ENCODE peak calls at places on chromosomes 13 and 19, in eight cellular contexts. E, T, L, I, B, R, Z and C are unnamed samples.

GRCh38 chr13:35472308-35473008 is 4.0 kb downstream of the MAB21L1 start:
- DNase-seq in B (no peak), R (peak; percentile 45), I (no peak), E (no peak), T (peak; percentile 30), Z (no peak), L (peak; percentile 28), C (peak; percentile 51)

GRCh38 chr19:49984491-49984890 is 23.5 kb upstream of the SIGLEC11 start:
- DNase-seq in T (no peak), I (no peak), Z (no peak), B (no peak), L (no peak), E (no peak), R (no peak), C (no peak)

GRCh38 chr13:95644611-95645052 is at the start of gene DZIP1:
- DNase-seq in Z (peak; percentile 79), E (peak; percentile 54), I (peak; percentile 79), R (peak; percentile 83), B (peak; percentile 85), L (peak; percentile 94), T (peak; percentile 97), C (peak; percentile 96)

GRCh38 chr13:46378411-46378810 is 8.6 kb downstream of the RUBCNL start:
- DNase-seq in Z (no peak), R (no peak), L (no peak), T (no peak), E (no peak), I (no peak), B (no peak), C (no peak)

GRCh38 chr13:42086582-42086981 is 38.1 kb downstream of the DGKH start:
- DNase-seq in E (no peak), B (no peak), L (no peak), R (no peak), Z (no peak), T (no peak), I (no peak), C (no peak)

GRCh38 chr19:11281336-11282049 is 14.5 kb upstream of the TSPAN16 start:
- DNase-seq in I (no peak), L (no peak), E (no peak), B (no peak), R (no peak), Z (no peak), T (no peak), C (no peak)

GRCh38 chr19:11658954-11659353 is 61.7 kb downstream of the ZNF627 start:
- DNase-seq in B (no peak), L (no peak), T (no peak), Z (no peak), E (peak; percentile 27), R (no peak), I (no peak), C (no peak)

GRCh38 chr19:12952488-12953455 is 4.3 kb downstream of the GADD45GIP1 start:
- DNase-seq in L (no peak), I (no peak), Z (no peak), R (no peak), E (no peak), B (no peak), T (no peak), C (peak; percentile 75)

GRCh38 chr13:27918041-27918917 is 1.5 kb upstream of the PDX1 start:
- DNase-seq in Z (no peak), L (peak; percentile 72), B (no peak), R (no peak), I (peak; percentile 56), E (no peak), T (peak; percentile 35), C (no peak)

GRCh38 chr13:51249767-51250741 is 27.9 kb downstream of the FAM124A start:
- DNase-seq in B (no peak), I (no peak), L (no peak), E (no peak), T (peak; percentile 44), R (no peak), Z (no peak), C (no peak)

GRCh38 chr13:48859168-48860105 is 116.3 kb upstream of the FNDC3A start:
- DNase-seq in I (no peak), L (no peak), T (peak; percentile 38), R (no peak), E (peak; percentile 57), Z (no peak), B (no peak), C (no peak)

GRCh38 chr19:14004619-14005380 is 1.3 kb downstream of the RFX1 start:
- DNase-seq in I (peak; percentile 80), T (no peak), B (no peak), R (peak; percentile 74), Z (peak; percentile 92), E (peak; percentile 77), L (no peak), C (no peak)

GRCh38 chr19:54517483-54517882 is 14.9 kb downstream of the LAIR2 start:
- DNase-seq in T (peak; percentile 78), Z (no peak), B (no peak), R (no peak), E (peak; percentile 38), I (peak; percentile 39), L (peak; percentile 60), C (no peak)

GRCh38 chr19:4014541-4015491 is 7.3 kb downstream of the PIAS4 start:
- DNase-seq in Z (no peak), B (no peak), T (peak; percentile 70), L (peak; percentile 10), R (peak; percentile 74), E (peak; percentile 37), I (peak; percentile 74), C (peak; percentile 80)
- H3K4me1 ChIP-seq in Z (peaks cover 35% of the 10 kb centered on the region), B (peaks cover 39% of the 10 kb centered on the region), T (no peaks in the 10 kb centered on the region), L (no peaks in the 10 kb centered on the region), R (peaks cover 63% of the 10 kb centered on the region), E (peaks cover 13% of the 10 kb centered on the region), I (peaks cover 68% of the 10 kb centered on the region), C (peaks cover 12% of the 10 kb centered on the region)

GRCh38 chr13:113150545-113151365 is 7.7 kb upstream of the PROZ start:
- DNase-seq in T (no peak), E (no peak), L (no peak), Z (no peak), R (no peak), B (no peak), I (no peak), C (no peak)

GRCh38 chr13:113149711-113150544 is 8.5 kb upstream of the PROZ start:
- DNase-seq in T (no peak), B (no peak), I (no peak), Z (no peak), R (no peak), E (no peak), L (no peak), C (no peak)

GRCh38 chr13:113152894-113153809 is 5.3 kb upstream of the PROZ start:
- DNase-seq in B (peak; percentile 53), I (peak; percentile 60), T (peak; percentile 73), R (peak; percentile 79), E (peak; percentile 56), L (peak; percentile 63), Z (no peak), C (no peak)

GRCh38 chr13:113153810-113154748 is 4.4 kb upstream of the PROZ start:
- DNase-seq in L (peak; percentile 84), I (peak; percentile 91), Z (peak; percentile 89), E (peak; percentile 88), R (peak; percentile 91), B (peak; percentile 77), T (peak; percentile 64), C (peak; percentile 85)

DNA sequence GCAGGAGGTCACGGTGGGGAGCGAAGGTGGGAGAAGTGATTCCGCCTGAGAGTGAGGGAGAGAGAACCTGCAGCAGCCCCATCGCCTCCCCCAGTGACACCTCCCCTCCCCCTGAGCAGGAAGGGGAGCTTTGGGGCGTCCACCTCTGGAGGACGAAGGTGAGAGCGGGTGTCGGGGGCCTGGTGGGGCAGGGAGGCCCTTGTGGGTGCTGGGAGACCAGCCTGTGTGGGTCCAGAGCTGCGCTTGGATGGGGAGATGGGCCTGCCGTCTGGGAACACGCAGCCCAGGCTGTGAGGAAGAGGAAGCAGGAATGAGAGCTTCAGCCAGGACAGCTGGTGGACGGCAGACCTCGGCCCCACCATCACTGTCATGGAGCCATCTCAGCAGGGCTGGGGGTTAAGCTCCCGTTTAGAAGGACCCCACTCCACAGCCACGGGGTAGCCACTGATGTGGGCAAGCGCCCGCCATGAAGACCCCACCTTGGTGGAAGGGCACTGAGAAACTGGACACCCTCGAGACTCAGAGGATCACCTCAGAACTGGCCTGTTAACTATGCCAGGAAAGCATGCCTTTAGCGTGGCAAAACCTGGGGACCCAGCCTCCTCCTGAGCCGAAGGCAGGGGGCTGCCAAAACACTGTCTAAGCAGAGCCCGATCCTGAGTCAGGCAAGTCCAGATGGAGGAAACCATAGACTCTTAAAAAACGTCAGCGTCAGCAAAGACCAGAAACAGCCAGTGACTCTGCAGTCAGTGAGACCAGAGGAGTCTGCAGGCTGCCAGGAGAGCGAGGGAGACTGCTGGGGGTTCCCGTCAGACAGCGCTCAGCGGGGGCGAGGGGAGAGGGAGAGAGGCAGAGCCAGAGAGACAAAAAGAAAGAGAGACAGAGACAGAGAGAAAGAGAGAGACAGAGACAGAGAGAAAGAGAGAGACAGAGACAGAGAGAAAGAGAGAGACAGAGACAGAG is 6.4 kb upstream of the PROZ start:
- DNase-seq in T (no peak), E (no peak), B (peak; percentile 40), I (no peak), Z (no peak), L (no peak), R (peak; percentile 64), C (no peak)
- H3K4me3 ChIP-seq in T (peak overlapping the region; percentile 72), E (no peak overlapping the region), B (no peak overlapping the region), I (no peak overlapping the region), Z (no peak overlapping the region), L (peak overlapping the region; percentile 43), R (peak overlapping the region; percentile 68), C (no peak overlapping the region)

DNA sequence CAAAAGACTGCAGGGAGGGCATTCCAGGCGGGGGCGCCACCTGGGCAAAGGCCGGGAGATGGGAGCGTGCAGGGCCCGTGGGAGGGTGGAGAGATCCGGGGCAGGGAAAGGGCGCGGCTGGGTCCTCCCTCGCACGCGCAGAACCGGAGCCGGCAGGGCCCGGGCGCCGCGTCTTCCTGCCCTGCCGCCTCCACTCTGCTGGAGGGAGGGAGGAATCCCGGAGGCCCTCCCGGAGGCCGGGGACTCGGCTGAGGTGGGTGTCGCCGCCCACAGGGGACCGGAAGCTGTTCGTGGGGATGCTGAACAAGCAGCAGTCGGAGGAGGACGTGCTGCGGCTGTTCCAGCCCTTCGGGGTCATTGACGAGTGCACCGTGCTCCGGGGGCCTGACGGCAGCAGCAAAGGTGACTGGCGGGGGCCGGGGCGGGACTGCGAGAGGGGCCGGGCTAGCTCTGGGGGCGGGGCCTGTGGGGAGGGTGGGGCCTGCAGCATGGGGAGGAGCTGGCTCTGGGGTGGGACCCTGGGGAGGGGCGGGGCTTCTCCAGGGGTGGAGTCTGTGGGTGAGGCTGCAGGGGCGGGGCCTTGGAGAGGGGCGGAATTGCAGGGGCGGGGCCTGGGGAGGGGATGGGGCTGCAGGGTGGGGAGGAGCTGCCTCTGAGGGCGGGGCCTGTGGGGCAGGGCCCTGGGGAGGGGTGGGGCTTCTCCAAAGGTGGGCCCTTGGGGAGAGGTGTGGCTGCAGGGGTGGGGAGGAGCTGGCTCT is 51.3 kb downstream of the CELF5 start:
- DNase-seq in T (peak; percentile 96), R (peak; percentile 81), I (peak; percentile 76), E (peak; percentile 94), B (peak; percentile 30), Z (no peak), L (peak; percentile 97), C (peak; percentile 99)
- TF ChIP-seq CTCF in T (peak; percentile 30), R (no peak), I (no peak), E (no peak), B (no peak), Z (no peak), L (peak; percentile 82), C (no peak)

DNA sequence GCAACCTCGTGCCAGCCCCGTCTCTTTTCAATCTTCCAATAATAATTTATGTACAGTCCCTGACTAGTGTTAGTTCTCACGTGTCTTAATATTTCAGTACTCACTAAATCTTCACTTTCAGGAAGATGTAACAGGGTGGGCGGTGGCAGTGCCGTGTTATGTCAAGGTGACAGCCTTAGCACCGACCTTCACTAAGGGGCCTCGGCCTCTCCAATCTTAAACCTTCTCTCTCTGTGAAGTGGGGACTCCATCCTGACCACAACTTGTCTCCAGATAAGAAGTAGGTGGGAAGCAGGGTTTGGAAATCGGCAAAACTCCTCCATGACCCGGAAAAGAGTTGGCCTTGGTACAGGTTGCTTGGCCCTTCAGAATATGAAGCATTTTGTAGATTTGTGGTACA is 1.8 kb downstream of the RPS19 start:
- DNase-seq in L (no peak), B (no peak), Z (no peak), R (peak; percentile 4), T (no peak), I (no peak), E (no peak), C (no peak)
- H3K4me1 ChIP-seq in L (peaks cover 23% of the 10 kb centered on the region), B (peaks cover 27% of the 10 kb centered on the region), Z (peaks cover 20% of the 10 kb centered on the region), R (peaks cover 22% of the 10 kb centered on the region), T (peaks cover 41% of the 10 kb centered on the region), I (peaks cover 60% of the 10 kb centered on the region), E (peaks cover 11% of the 10 kb centered on the region), C (no peaks in the 10 kb centered on the region)